ENCODE peak calls at places on chromosomes 13 and 19, in six cellular contexts. L, I, T, A, E and S are unnamed samples.

GRCh38 chr19:45754323-45754722 is 14.7 kb downstream of the SIX5 start:
- DNase-seq in L (no peak), I (no peak), T (no peak), A (no peak), E (no peak), S (no peak)

GRCh38 chr19:28289294-28290063 is 923.5 kb downstream of the UQCRFS1 start:
- DNase-seq in L (no peak), I (no peak), T (no peak), A (no peak), E (peak; percentile 36), S (no peak)

GRCh38 chr13:20669162-20669561 is 34.3 kb upstream of the IL17D start:
- DNase-seq in L (no peak), I (no peak), T (no peak), A (no peak), E (no peak), S (no peak)

GRCh38 chr19:2064395-2064787 is 13.3 kb upstream of the MKNK2 start:
- DNase-seq in L (no peak), I (no peak), T (no peak), A (no peak), E (no peak), S (no peak)

GRCh38 chr13:60261432-60262351 is 98.0 kb upstream of the DIAPH3 start:
- DNase-seq in L (no peak), I (no peak), T (no peak), A (no peak), E (peak; percentile 45), S (no peak)

GRCh38 chr19:980133-980998 is 3.8 kb upstream of the WDR18 start:
- DNase-seq in L (peak; percentile 56), I (no peak), T (no peak), A (no peak), E (peak; percentile 54), S (no peak)

GRCh38 chr19:41577833-41578232 is 1.9 kb downstream of the CEACAM21 start:
- DNase-seq in L (no peak), I (no peak), T (no peak), A (no peak), E (no peak), S (no peak)

GRCh38 chr13:98216135-98216565 is 39.1 kb upstream of the RNF113B start:
- DNase-seq in L (peak; percentile 10), I (no peak), T (peak; percentile 90), A (no peak), E (peak; percentile 64), S (no peak)

GRCh38 chr19:18613589-18614234 is 1.0 kb downstream of the TMEM59L start:
- DNase-seq in L (no peak), I (no peak), T (no peak), A (no peak), E (peak; percentile 24), S (no peak)

GRCh38 chr19:10963865-10964264 is 3.0 kb downstream of the SMARCA4 start:
- DNase-seq in L (no peak), I (no peak), T (no peak), A (no peak), E (no peak), S (no peak)

GRCh38 chr19:10965398-10965797 is 4.6 kb downstream of the SMARCA4 start:
- DNase-seq in L (no peak), I (no peak), T (no peak), A (no peak), E (no peak), S (no peak)

GRCh38 chr19:10966809-10967208 is 6.0 kb downstream of the SMARCA4 start:
- DNase-seq in L (no peak), I (no peak), T (no peak), A (no peak), E (no peak), S (no peak)

GRCh38 chr19:10962863-10963262 is 2.0 kb downstream of the SMARCA4 start:
- DNase-seq in L (no peak), I (no peak), T (no peak), A (no peak), E (no peak), S (no peak)

GRCh38 chr19:10964903-10965302 is 4.1 kb downstream of the SMARCA4 start:
- DNase-seq in L (no peak), I (no peak), T (no peak), A (no peak), E (no peak), S (no peak)
- TF ChIP-seq CTCF in L (no peak), I (no peak), T (peak; percentile 6), A (peak; percentile 82), E (no peak), S (no peak)

DNA sequence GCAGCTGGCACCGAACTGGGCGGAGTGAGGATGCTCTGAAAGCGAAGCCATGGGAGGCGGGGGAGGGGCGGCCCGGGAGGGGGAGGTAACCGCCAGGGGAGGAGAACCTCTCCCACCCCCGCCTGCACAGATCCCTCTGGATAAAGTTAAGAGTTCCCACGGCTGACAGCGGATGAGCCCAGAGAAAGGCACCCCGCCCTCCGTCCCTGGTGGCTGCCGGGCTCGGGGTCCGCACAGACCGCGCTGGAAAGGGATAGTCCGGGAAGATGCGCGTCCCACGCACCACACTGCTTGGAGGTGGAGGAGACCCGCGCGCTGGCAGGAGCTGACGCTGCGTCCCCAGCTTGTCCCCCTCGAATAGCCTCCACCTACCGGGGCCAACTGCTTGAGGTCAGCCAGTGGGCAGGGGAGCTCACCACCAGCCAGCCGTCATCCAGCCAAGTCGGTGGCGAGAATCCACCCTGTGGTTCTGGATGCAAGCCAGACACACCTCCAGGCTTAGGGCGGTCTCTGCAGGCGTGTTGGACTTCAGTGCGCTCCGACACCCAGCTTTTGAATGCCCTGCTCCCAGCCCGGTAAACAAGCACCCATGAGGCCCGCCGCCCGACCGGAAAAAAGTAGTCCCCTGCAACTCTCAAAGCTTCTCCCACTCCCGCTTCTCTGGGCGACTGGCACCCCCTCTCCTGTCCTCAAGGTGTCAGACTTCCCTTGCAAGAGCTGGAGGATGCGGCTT is at the start of gene TRPC4:
- DNase-seq in L (peak; percentile 30), I (no peak), T (peak; percentile 79), A (no peak), E (peak; percentile 47), S (no peak)
- TF ChIP-seq CTCF in L (no peak), I (no peak), T (peak; percentile 82), A (no peak), E (no peak), S (no peak)

DNA sequence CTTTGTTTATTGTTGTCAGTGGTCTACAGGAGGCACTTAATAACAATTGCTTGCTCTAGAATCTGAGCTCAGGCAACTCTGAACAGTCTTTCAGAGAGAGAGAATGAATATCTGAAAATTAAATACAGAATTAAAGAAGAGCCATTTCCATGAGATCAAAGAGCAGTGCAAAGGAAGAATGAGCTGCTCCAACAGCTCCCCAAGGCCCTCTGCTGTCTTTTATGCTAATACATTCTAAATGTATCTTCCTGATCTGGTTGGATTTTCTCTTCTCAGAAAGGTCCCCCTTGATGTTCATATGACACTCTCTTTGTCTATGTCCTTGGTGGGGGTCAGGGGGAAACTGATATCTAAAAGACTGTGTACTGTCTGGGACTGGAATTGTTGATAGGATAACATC is 1029.6 kb downstream of the PCDH9 start:
- DNase-seq in L (no peak), I (no peak), T (peak; percentile 9), A (peak; percentile 10), E (no peak), S (no peak)
- TF ChIP-seq CTCF in L (no peak), I (no peak), T (peak; percentile 37), A (peak; percentile 19), E (no peak), S (no peak)

DNA sequence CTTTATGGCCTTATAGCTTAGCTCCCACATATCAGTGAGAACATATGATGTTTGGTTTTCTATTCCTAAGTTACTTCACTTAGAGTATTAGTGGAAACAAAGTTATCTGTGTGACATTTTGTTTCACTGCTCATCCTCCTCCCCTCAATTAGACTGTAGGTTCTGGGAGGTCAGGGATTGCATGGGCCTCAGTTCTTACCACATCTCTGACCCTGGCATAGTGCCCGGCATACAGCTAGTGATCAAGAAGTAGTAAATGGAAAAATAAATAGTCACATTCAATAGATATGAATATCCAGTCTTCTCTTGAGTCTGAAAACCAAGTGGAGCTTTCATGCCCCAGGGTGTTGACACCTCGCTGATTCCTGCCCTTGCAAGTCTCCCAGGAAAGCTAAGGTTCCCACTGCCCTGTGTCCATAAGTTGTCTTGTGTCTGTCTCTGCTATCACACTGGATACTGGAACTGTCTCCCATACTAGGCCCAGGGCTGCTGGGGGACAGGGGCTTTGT is 249.5 kb upstream of the TSHZ3 start:
- DNase-seq in L (no peak), I (no peak), T (no peak), A (no peak), E (no peak), S (no peak)
- TF ChIP-seq CTCF in L (no peak), I (no peak), T (no peak), A (no peak), E (no peak), S (no peak)

DNA sequence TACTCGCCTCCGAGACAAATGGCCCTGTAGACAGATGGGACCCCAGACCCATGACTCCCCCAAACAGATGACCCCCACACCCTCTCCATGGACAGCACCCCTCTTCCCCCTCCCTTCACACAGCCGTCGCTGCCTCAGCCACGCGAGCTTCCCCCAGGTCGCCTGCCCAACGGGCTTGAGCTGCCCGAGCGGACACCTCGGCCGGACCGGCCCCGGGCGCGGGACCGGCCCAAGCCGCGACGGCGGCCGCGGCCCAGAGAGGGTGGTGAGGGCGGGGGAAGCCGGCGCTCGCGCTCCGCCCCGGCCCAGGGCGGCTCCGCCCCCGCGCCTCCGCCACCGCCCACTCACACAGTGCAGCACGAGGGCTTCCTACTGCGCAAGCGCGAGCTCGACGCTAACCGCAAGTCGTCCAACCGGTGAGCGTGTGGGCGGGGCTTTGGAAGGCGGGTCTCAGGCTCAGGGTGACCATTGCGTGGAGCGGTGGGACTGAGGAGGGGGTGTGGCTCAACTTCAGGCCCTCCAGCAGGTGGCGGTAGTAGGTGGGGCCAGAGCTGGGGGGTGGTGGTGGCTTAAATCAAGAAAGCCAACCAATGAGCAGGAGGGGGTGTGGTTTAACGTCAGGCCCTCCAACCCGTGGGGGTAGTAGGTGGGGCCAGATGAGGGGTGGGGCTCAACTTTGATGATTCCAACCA is 6.2 kb upstream of the SHKBP1 start:
- DNase-seq in L (peak; percentile 100), I (peak; percentile 98), T (peak; percentile 100), A (peak; percentile 100), E (peak; percentile 100), S (peak; percentile 99)
- TF ChIP-seq CTCF in L (peak; percentile 59), I (no peak), T (peak; percentile 73), A (no peak), E (no peak), S (no peak)